ENCODE peak calls at places on chromosomes 13 and 19, in nine cellular contexts. J is brain microvascular endothelial cell; Y is GM23248; O is cardiac muscle cell; V is NCI-H1048; N is Daoy; X is tibial nerve; F is activated CD4-positive, alpha-beta T cell treated with anti-CD3 and anti-CD28 coated beads for 24 hours; Z is occipital lobe. I is an unnamed sample.

GRCh38 chr13:52599037-52599852 is 43.0 kb upstream of the HNRNPA1L2 start:
- DNase-seq in J (peak), Y (peak), O (no peak), V (no peak), N (peak), X (no peak), F (no peak), Z (no peak), I (peak)

GRCh38 chr13:36352350-36352749 is 6.2 kb upstream of the SPART start:
- DNase-seq in J (no peak), Y (peak), O (no peak), V (no peak), N (no peak), X (no peak), F (no peak), Z (no peak), I (no peak)

GRCh38 chr13:40167327-40167726 is 499.1 kb downstream of the FOXO1 start:
- DNase-seq in J (no peak), Y (no peak), O (no peak), V (no peak), N (no peak), X (no peak), F (no peak), Z (no peak), I (no peak)

GRCh38 chr19:13150919-13151604 is 851 bp downstream of the IER2 start:
- DNase-seq in J (peak), Y (peak), O (peak), V (no peak), N (no peak), X (no peak), F (no peak), Z (no peak), I (no peak)

GRCh38 chr19:19514215-19514633 is 1.1 kb downstream of the TSSK6 start:
- DNase-seq in J (peak), Y (peak), O (no peak), V (no peak), N (no peak), X (no peak), F (no peak), Z (peak), I (no peak)

GRCh38 chr19:47469719-47470118 is 2.0 kb downstream of the SLC8A2 start:
- DNase-seq in J (no peak), Y (no peak), O (no peak), V (no peak), N (no peak), X (no peak), F (no peak), Z (no peak), I (no peak)

GRCh38 chr19:51702103-51702753 is 9.1 kb downstream of the SPACA6 start:
- DNase-seq in J (no peak), Y (peak), O (peak), V (no peak), N (peak), X (peak), F (peak), Z (no peak), I (no peak)

GRCh38 chr13:87234981-87235380 is 436.2 kb upstream of the SLITRK5 start:
- DNase-seq in J (peak), Y (peak), O (no peak), V (no peak), N (peak), X (no peak), F (no peak), Z (no peak), I (no peak)

GRCh38 chr13:24495151-24495729 is 17.3 kb downstream of the PARP4 start:
- DNase-seq in J (no peak), Y (no peak), O (no peak), V (no peak), N (no peak), X (no peak), F (no peak), Z (no peak), I (no peak)

GRCh38 chr13:39779337-39780270 is 124.1 kb downstream of the COG6 start:
- DNase-seq in J (peak), Y (peak), O (no peak), V (no peak), N (peak), X (no peak), F (no peak), Z (no peak), I (no peak)

GRCh38 chr13:25069911-25070310 is 26.0 kb upstream of the PABPC3 start:
- DNase-seq in J (no peak), Y (no peak), O (no peak), V (no peak), N (no peak), X (no peak), F (no peak), Z (no peak), I (no peak)

GRCh38 chr13:33219926-33220325 is 65.6 kb downstream of the STARD13 start:
- DNase-seq in J (no peak), Y (no peak), O (no peak), V (no peak), N (no peak), X (no peak), F (no peak), Z (no peak), I (no peak)

GRCh38 chr13:44972956-44973581 is 16.2 kb downstream of the NUFIP1 start:
- DNase-seq in J (no peak), Y (peak), O (peak), V (no peak), N (no peak), X (no peak), F (no peak), Z (no peak), I (peak)

GRCh38 chr13:28494861-28495585 is at the start of gene FLT1:
- DNase-seq in J (no peak), Y (peak), O (peak), V (no peak), N (peak), X (no peak), F (no peak), Z (no peak), I (no peak)

GRCh38 chr13:73533111-73533510 is 474.3 kb downstream of the KLF5 start:
- DNase-seq in J (no peak), Y (no peak), O (no peak), V (no peak), N (no peak), X (no peak), F (no peak), Z (no peak), I (no peak)

GRCh38 chr13:39876258-39876657 is 220.8 kb downstream of the COG6 start:
- DNase-seq in J (peak), Y (peak), O (no peak), V (no peak), N (peak), X (no peak), F (no peak), Z (no peak), I (no peak)

GRCh38 chr19:47283405-47284059 is 8.8 kb downstream of the INAFM1 start:
- DNase-seq in J (no peak), Y (no peak), O (no peak), V (no peak), N (no peak), X (no peak), F (no peak), Z (no peak), I (no peak)

GRCh38 chr13:48457578-48458242 is 44.8 kb upstream of the LPAR6 start:
- DNase-seq in J (no peak), Y (no peak), O (no peak), V (no peak), N (no peak), X (no peak), F (no peak), Z (no peak), I (no peak)

GRCh38 chr13:48890386-48890785 is 85.3 kb upstream of the FNDC3A start:
- DNase-seq in J (no peak), Y (peak), O (no peak), V (no peak), N (no peak), X (no peak), F (no peak), Z (no peak), I (no peak)

GRCh38 chr13:99989376-99990044 is 7.9 kb downstream of the ZIC2 start:
- DNase-seq in J (no peak), Y (no peak), O (no peak), V (no peak), N (no peak), X (no peak), F (no peak), Z (no peak), I (no peak)

GRCh38 chr19:17775245-17775927 is 19.6 kb upstream of the B3GNT3 start:
- DNase-seq in J (peak), Y (peak), O (peak), V (no peak), N (peak), X (no peak), F (no peak), Z (no peak), I (no peak)

GRCh38 chr19:5012688-5013457 is 44.0 kb downstream of the KDM4B start:
- DNase-seq in J (no peak), Y (no peak), O (no peak), V (no peak), N (no peak), X (no peak), F (no peak), Z (no peak), I (no peak)

GRCh38 chr19:34041922-34042521 is 130.3 kb upstream of the LSM14A start:
- DNase-seq in J (peak), Y (peak), O (peak), V (no peak), N (peak), X (peak), F (peak), Z (peak), I (peak)

GRCh38 chr19:33630880-33631627 is 9.3 kb downstream of the CHST8 start:
- DNase-seq in J (no peak), Y (peak), O (no peak), V (no peak), N (no peak), X (no peak), F (no peak), Z (no peak), I (no peak)

GRCh38 chr19:5172859-5173577 is 167.6 kb downstream of the PTPRS start:
- DNase-seq in J (peak), Y (peak), O (no peak), V (no peak), N (peak), X (no peak), F (no peak), Z (no peak), I (no peak)

GRCh38 chr19:16654151-16654550 is 5.8 kb downstream of the SMIM7 start:
- DNase-seq in J (no peak), Y (no peak), O (no peak), V (no peak), N (peak), X (no peak), F (no peak), Z (no peak), I (no peak)

GRCh38 chr13:90205911-90206310 is 1141.6 kb upstream of the MIR17HG start:
- DNase-seq in J (no peak), Y (no peak), O (no peak), V (no peak), N (no peak), X (no peak), F (no peak), Z (no peak), I (peak)

GRCh38 chr19:43574424-43575155 is 737 bp downstream of the XRCC1 start:
- DNase-seq in J (peak), Y (peak), O (no peak), V (no peak), N (peak), X (no peak), F (no peak), Z (no peak), I (no peak)

GRCh38 chr13:24900507-24900906 is 136.5 kb downstream of the RNF17 start:
- DNase-seq in J (no peak), Y (no peak), O (no peak), V (no peak), N (no peak), X (no peak), F (no peak), Z (no peak), I (no peak)

GRCh38 chr19:3443840-3444694 is 36.3 kb downstream of the SMIM24 start:
- DNase-seq in J (peak), Y (peak), O (peak), V (no peak), N (no peak), X (no peak), F (no peak), Z (peak), I (no peak)

I was measured in SHP77.